ENCODE peak calls at places on chromosomes 11 and 22, in nine cellular contexts. One of them, this sample, is unnamed.

GRCh38 chr11:61834278-61835004 is 6.3 kb downstream of the FADS2 start:
- DNase-seq in sigmoid colon: no peak
- DNase-seq in psoas muscle: peak
- DNase-seq in colonic mucosa: peak
- DNase-seq in brain microvascular endothelial cell: peak
- DNase-seq in HAP-1: peak
- DNase-seq in cardiac muscle cell: peak
- DNase-seq in thoracic aorta: no peak
- DNase-seq in tibial nerve: peak
- DNase-seq in this sample: peak

GRCh38 chr11:28393348-28393747 is 285.2 kb downstream of the METTL15 start:
- DNase-seq in sigmoid colon: no peak
- DNase-seq in psoas muscle: no peak
- DNase-seq in colonic mucosa: no peak
- DNase-seq in brain microvascular endothelial cell: no peak
- DNase-seq in HAP-1: no peak
- DNase-seq in cardiac muscle cell: no peak
- DNase-seq in thoracic aorta: no peak
- DNase-seq in tibial nerve: no peak
- DNase-seq in this sample: no peak

GRCh38 chr22:43446037-43446803 is 34.4 kb downstream of the MPPED1 start:
- DNase-seq in sigmoid colon: no peak
- DNase-seq in psoas muscle: no peak
- DNase-seq in colonic mucosa: no peak
- DNase-seq in brain microvascular endothelial cell: no peak
- DNase-seq in HAP-1: no peak
- DNase-seq in cardiac muscle cell: no peak
- DNase-seq in thoracic aorta: no peak
- DNase-seq in tibial nerve: no peak
- DNase-seq in this sample: no peak

GRCh38 chr22:35411112-35411511 is 11.2 kb downstream of the MCM5 start:
- DNase-seq in sigmoid colon: no peak
- DNase-seq in psoas muscle: no peak
- DNase-seq in colonic mucosa: no peak
- DNase-seq in brain microvascular endothelial cell: no peak
- DNase-seq in HAP-1: no peak
- DNase-seq in cardiac muscle cell: no peak
- DNase-seq in thoracic aorta: no peak
- DNase-seq in tibial nerve: no peak
- DNase-seq in this sample: no peak

GRCh38 chr11:3148990-3149851 is 15.9 kb downstream of the OSBPL5 start:
- DNase-seq in sigmoid colon: no peak
- DNase-seq in psoas muscle: no peak
- DNase-seq in colonic mucosa: no peak
- DNase-seq in brain microvascular endothelial cell: no peak
- DNase-seq in HAP-1: no peak
- DNase-seq in cardiac muscle cell: no peak
- DNase-seq in thoracic aorta: no peak
- DNase-seq in tibial nerve: no peak
- DNase-seq in this sample: no peak

GRCh38 chr22:30874431-30875370 is 93.9 kb downstream of the MORC2 start:
- DNase-seq in sigmoid colon: peak
- DNase-seq in psoas muscle: no peak
- DNase-seq in colonic mucosa: no peak
- DNase-seq in brain microvascular endothelial cell: no peak
- DNase-seq in HAP-1: no peak
- DNase-seq in cardiac muscle cell: no peak
- DNase-seq in thoracic aorta: no peak
- DNase-seq in tibial nerve: no peak
- DNase-seq in this sample: no peak

GRCh38 chr11:2098691-2099522 is 40.3 kb downstream of the IGF2 start:
- DNase-seq in sigmoid colon: peak
- DNase-seq in psoas muscle: no peak
- DNase-seq in colonic mucosa: no peak
- DNase-seq in brain microvascular endothelial cell: no peak
- DNase-seq in HAP-1: no peak
- DNase-seq in cardiac muscle cell: no peak
- DNase-seq in thoracic aorta: no peak
- DNase-seq in tibial nerve: no peak
- DNase-seq in this sample: no peak

GRCh38 chr11:108606495-108607160 is 13.1 kb upstream of the EXPH5 start:
- DNase-seq in sigmoid colon: no peak
- DNase-seq in psoas muscle: no peak
- DNase-seq in colonic mucosa: no peak
- DNase-seq in brain microvascular endothelial cell: no peak
- DNase-seq in HAP-1: no peak
- DNase-seq in cardiac muscle cell: no peak
- DNase-seq in thoracic aorta: no peak
- DNase-seq in tibial nerve: no peak
- DNase-seq in this sample: no peak

GRCh38 chr11:117059611-117060010 is 38.6 kb downstream of the SIK3 start:
- DNase-seq in sigmoid colon: no peak
- DNase-seq in psoas muscle: no peak
- DNase-seq in colonic mucosa: no peak
- DNase-seq in brain microvascular endothelial cell: no peak
- DNase-seq in HAP-1: no peak
- DNase-seq in cardiac muscle cell: no peak
- DNase-seq in thoracic aorta: no peak
- DNase-seq in tibial nerve: no peak
- DNase-seq in this sample: no peak

GRCh38 chr11:46894506-46894905 is 23.8 kb downstream of the LRP4 start:
- DNase-seq in sigmoid colon: no peak
- DNase-seq in psoas muscle: no peak
- DNase-seq in colonic mucosa: no peak
- DNase-seq in brain microvascular endothelial cell: no peak
- DNase-seq in HAP-1: no peak
- DNase-seq in cardiac muscle cell: no peak
- DNase-seq in thoracic aorta: no peak
- DNase-seq in tibial nerve: no peak
- DNase-seq in this sample: no peak

GRCh38 chr22:17580461-17581031 is 17.2 kb downstream of the SLC25A18 start:
- DNase-seq in sigmoid colon: no peak
- DNase-seq in psoas muscle: no peak
- DNase-seq in colonic mucosa: no peak
- DNase-seq in brain microvascular endothelial cell: no peak
- DNase-seq in HAP-1: no peak
- DNase-seq in cardiac muscle cell: peak
- DNase-seq in thoracic aorta: no peak
- DNase-seq in tibial nerve: no peak
- DNase-seq in this sample: no peak

DNA sequence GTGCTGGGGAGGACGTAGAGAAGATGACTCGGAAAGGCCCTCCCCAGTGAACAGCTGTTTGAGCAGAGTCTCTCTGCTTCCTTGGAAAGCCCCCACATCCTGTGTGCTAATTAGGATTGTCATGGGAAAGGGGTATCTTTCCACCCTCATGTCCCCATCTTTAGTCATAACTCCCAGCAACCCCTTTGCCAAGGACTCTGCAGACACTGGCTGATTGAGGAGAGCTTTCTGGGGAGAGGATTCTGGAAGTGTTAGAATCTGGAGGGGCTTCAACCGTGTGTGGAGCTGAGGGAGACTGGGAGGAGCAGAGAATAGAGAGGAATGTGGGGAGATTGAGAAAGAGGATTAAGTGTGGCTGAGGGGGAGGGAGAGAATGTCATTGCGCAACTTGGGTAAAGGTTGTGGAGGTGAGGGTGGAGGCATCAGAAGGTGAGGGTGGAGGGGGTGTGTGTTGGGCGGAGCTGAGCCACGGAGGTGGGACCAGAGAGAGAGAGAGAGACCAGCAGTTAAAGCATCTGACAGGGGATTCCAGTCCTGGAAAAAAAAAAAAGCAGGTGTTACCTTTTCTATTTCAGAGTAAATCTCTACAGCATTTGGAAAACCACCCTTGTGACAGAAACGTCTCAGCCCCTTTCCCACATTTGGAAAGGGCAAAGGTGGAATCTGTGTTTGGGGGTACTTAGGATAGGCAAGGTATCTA is 2.2 kb downstream of the DTX4 start:
- DNase-seq in sigmoid colon: peak
- DNase-seq in psoas muscle: no peak
- DNase-seq in colonic mucosa: peak
- DNase-seq in brain microvascular endothelial cell: no peak
- DNase-seq in HAP-1: peak
- DNase-seq in cardiac muscle cell: peak
- DNase-seq in thoracic aorta: no peak
- DNase-seq in tibial nerve: no peak
- DNase-seq in this sample: no peak
- H3K4me3 ChIP-seq in sigmoid colon: peak
- H3K4me3 ChIP-seq in psoas muscle: peak
- H3K4me3 ChIP-seq in colonic mucosa: peak
- H3K4me3 ChIP-seq in brain microvascular endothelial cell: peak
- H3K4me3 ChIP-seq in HAP-1: peak
- H3K4me3 ChIP-seq in cardiac muscle cell: no peak
- H3K4me3 ChIP-seq in thoracic aorta: peak
- H3K4me3 ChIP-seq in tibial nerve: peak
- H3K4me3 ChIP-seq in this sample: peak

GRCh38 chr11:110428956-110429613 is 663 bp upstream of the FDX1 start:
- DNase-seq in sigmoid colon: no peak
- DNase-seq in psoas muscle: no peak
- DNase-seq in colonic mucosa: no peak
- DNase-seq in brain microvascular endothelial cell: no peak
- DNase-seq in HAP-1: no peak
- DNase-seq in cardiac muscle cell: no peak
- DNase-seq in thoracic aorta: no peak
- DNase-seq in tibial nerve: no peak
- DNase-seq in this sample: no peak
- H3K4me3 ChIP-seq in sigmoid colon: peak
- H3K4me3 ChIP-seq in psoas muscle: peak
- H3K4me3 ChIP-seq in colonic mucosa: peak
- H3K4me3 ChIP-seq in brain microvascular endothelial cell: peak
- H3K4me3 ChIP-seq in HAP-1: peak
- H3K4me3 ChIP-seq in cardiac muscle cell: peak
- H3K4me3 ChIP-seq in thoracic aorta: peak
- H3K4me3 ChIP-seq in tibial nerve: peak
- H3K4me3 ChIP-seq in this sample: peak

DNA sequence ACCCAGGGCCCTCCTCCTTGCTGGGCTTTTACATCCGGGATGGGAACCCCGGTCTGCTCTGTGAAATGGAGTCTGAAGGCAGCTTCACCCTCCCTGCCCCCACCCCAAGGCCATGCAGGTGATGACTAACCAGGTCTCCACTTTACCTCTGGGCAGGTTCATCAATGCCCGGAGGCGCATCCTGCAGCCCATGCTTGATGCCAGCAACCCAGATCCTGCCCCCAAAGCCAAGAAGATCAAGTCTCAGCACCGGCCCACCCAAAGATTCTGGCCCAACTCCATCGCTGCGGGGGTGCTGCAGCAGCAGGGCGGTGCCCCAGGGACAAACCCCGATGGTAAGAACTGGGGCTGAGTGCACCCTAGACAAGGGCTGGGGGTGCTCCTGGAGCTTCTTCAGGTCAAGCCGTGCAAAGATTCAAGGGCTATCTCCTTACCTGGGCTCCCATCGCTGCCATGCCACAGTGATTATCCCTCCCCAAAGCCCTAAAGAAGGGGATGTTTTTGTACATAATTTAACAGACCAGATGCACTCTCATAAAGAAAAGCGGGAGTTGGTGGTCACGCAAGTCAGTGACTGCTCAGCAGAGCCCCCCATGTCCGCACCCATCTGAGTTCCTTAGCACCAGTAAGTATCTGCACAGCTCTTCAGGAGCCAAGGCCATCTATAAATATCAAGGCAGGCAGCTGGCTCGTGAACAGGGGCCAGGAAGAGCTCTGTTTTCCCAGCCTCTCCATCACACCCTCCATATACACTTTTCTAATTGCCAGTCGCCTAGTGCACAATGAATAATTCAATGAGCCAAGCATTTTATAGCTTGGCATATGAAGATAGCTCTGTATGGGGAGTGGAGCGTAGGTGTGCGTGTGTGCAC is 66.0 kb downstream of the FEZ1 start:
- DNase-seq in sigmoid colon: no peak
- DNase-seq in psoas muscle: no peak
- DNase-seq in colonic mucosa: no peak
- DNase-seq in brain microvascular endothelial cell: no peak
- DNase-seq in HAP-1: no peak
- DNase-seq in cardiac muscle cell: no peak
- DNase-seq in thoracic aorta: no peak
- DNase-seq in tibial nerve: no peak
- DNase-seq in this sample: no peak
- H3K4me3 ChIP-seq in sigmoid colon: no peak
- H3K4me3 ChIP-seq in psoas muscle: no peak
- H3K4me3 ChIP-seq in colonic mucosa: no peak
- H3K4me3 ChIP-seq in brain microvascular endothelial cell: no peak
- H3K4me3 ChIP-seq in HAP-1: no peak
- H3K4me3 ChIP-seq in cardiac muscle cell: no peak
- H3K4me3 ChIP-seq in thoracic aorta: no peak
- H3K4me3 ChIP-seq in tibial nerve: no peak
- H3K4me3 ChIP-seq in this sample: no peak

GRCh38 chr11:64611176-64611575 is 20.2 kb downstream of the SLC22A12 start:
- DNase-seq in sigmoid colon: no peak
- DNase-seq in psoas muscle: no peak
- DNase-seq in colonic mucosa: no peak
- DNase-seq in brain microvascular endothelial cell: no peak
- DNase-seq in HAP-1: no peak
- DNase-seq in cardiac muscle cell: no peak
- DNase-seq in thoracic aorta: no peak
- DNase-seq in tibial nerve: no peak
- DNase-seq in this sample: no peak
- H3K4me3 ChIP-seq in sigmoid colon: no peak
- H3K4me3 ChIP-seq in psoas muscle: no peak
- H3K4me3 ChIP-seq in colonic mucosa: no peak
- H3K4me3 ChIP-seq in brain microvascular endothelial cell: no peak
- H3K4me3 ChIP-seq in HAP-1: no peak
- H3K4me3 ChIP-seq in cardiac muscle cell: no peak
- H3K4me3 ChIP-seq in thoracic aorta: no peak
- H3K4me3 ChIP-seq in tibial nerve: no peak
- H3K4me3 ChIP-seq in this sample: no peak

DNA sequence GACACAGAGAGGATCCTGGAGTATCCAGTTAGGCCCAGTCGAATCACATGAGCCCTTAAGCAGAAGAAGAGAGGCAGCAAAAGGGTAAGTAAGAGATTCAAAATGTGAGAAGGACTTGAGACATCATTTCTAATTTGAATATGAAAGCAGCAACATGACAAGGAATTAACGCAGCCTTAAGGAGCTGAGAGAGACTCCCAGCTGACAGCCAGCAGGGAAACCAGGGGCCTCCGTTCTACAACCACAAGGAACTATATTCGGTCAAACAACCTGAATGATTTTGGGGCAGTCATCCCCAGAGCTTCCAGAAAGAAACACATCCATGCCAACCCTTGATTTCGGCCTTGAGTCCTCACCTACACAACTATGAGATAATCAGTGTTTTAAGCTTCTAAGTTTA is 189.7 kb upstream of the MTNR1B start:
- DNase-seq in sigmoid colon: no peak
- DNase-seq in psoas muscle: no peak
- DNase-seq in colonic mucosa: no peak
- DNase-seq in brain microvascular endothelial cell: no peak
- DNase-seq in HAP-1: no peak
- DNase-seq in cardiac muscle cell: no peak
- DNase-seq in thoracic aorta: no peak
- DNase-seq in tibial nerve: no peak
- DNase-seq in this sample: no peak
- H3K4me3 ChIP-seq in sigmoid colon: no peak
- H3K4me3 ChIP-seq in psoas muscle: no peak
- H3K4me3 ChIP-seq in colonic mucosa: no peak
- H3K4me3 ChIP-seq in brain microvascular endothelial cell: no peak
- H3K4me3 ChIP-seq in HAP-1: no peak
- H3K4me3 ChIP-seq in cardiac muscle cell: no peak
- H3K4me3 ChIP-seq in thoracic aorta: no peak
- H3K4me3 ChIP-seq in tibial nerve: no peak
- H3K4me3 ChIP-seq in this sample: no peak

GRCh38 chr11:67417425-67417824 is 1.9 kb downstream of the CARNS1 start:
- DNase-seq in sigmoid colon: no peak
- DNase-seq in psoas muscle: no peak
- DNase-seq in colonic mucosa: no peak
- DNase-seq in brain microvascular endothelial cell: no peak
- DNase-seq in HAP-1: no peak
- DNase-seq in cardiac muscle cell: no peak
- DNase-seq in thoracic aorta: no peak
- DNase-seq in tibial nerve: no peak
- DNase-seq in this sample: no peak
- H3K4me3 ChIP-seq in sigmoid colon: no peak
- H3K4me3 ChIP-seq in psoas muscle: no peak
- H3K4me3 ChIP-seq in colonic mucosa: no peak
- H3K4me3 ChIP-seq in brain microvascular endothelial cell: no peak
- H3K4me3 ChIP-seq in HAP-1: no peak
- H3K4me3 ChIP-seq in cardiac muscle cell: no peak
- H3K4me3 ChIP-seq in thoracic aorta: no peak
- H3K4me3 ChIP-seq in tibial nerve: no peak
- H3K4me3 ChIP-seq in this sample: peak

This sample was measured in SK-N-MC.